ENCODE peak calls at places on chromosomes 16 and 17, in six cellular contexts. D is suprapubic skin, T is sigmoid colon, R is HCT116, Q is esophagus muscularis mucosa, O is transverse colon. F is an unnamed sample.
A peak's percentile ranks its signal among the peaks of the same experiment; 100 is the strongest.

GRCh38 chr17:79623786-79624657 is 13.2 kb upstream of the RBFOX3 start:
- DNase-seq in R (no peak), D (peak; percentile 27), T (peak; percentile 48), Q (peak; percentile 53), O (peak; percentile 5), F (no peak)

GRCh38 chr16:47644661-47645060 is 183.5 kb downstream of the PHKB start:
- DNase-seq in R (no peak), T (no peak), Q (no peak), D (no peak), O (no peak), F (no peak)

GRCh38 chr17:76193616-76194015 is 46.7 kb downstream of the RNF157 start:
- DNase-seq in O (no peak), D (no peak), T (no peak), Q (no peak), R (no peak), F (no peak)

GRCh38 chr17:8073627-8074485 is 13.7 kb downstream of the ALOX12B start:
- DNase-seq in O (peak; percentile 79), Q (no peak), D (no peak), T (peak; percentile 78), R (peak; percentile 44), F (no peak)

GRCh38 chr16:1554826-1555445 is 21.5 kb downstream of the TMEM204 start:
- DNase-seq in T (no peak), R (no peak), D (no peak), Q (no peak), O (no peak), F (no peak)

GRCh38 chr17:41959336-41960095 is 7.1 kb upstream of the CNP start:
- DNase-seq in Q (no peak), R (peak; percentile 27), T (no peak), O (no peak), D (no peak), F (no peak)

GRCh38 chr17:10527419-10527818 is 9.1 kb upstream of the MYH1 start:
- DNase-seq in R (no peak), O (no peak), T (no peak), D (no peak), Q (no peak), F (no peak)

GRCh38 chr17:62937636-62938035 is 28.4 kb upstream of the TANC2 start:
- DNase-seq in O (no peak), D (no peak), T (no peak), R (no peak), Q (no peak), F (no peak)

GRCh38 chr17:10556301-10557005 is 7.0 kb upstream of the MYH2 start:
- DNase-seq in R (no peak), T (no peak), O (no peak), Q (no peak), D (no peak), F (no peak)

GRCh38 chr16:8859913-8860881 is 8.6 kb downstream of the CARHSP1 start:
- DNase-seq in D (no peak), R (no peak), Q (peak; percentile 95), T (peak; percentile 93), O (peak; percentile 43), F (no peak)

GRCh38 chr17:28896491-28896883 is 1.0 kb downstream of the FLOT2 start:
- DNase-seq in R (no peak), T (no peak), O (no peak), Q (no peak), D (no peak), F (no peak)

GRCh38 chr16:72094266-72094610 is 591 bp downstream of the DHX38 start:
- DNase-seq in R (no peak), O (no peak), D (no peak), Q (no peak), T (no peak), F (no peak)

GRCh38 chr17:73293480-73293911 is 18.3 kb downstream of the CDC42EP4 start:
- DNase-seq in D (no peak), R (peak; percentile 78), T (peak; percentile 92), Q (no peak), O (peak; percentile 51), F (peak; percentile 78)

GRCh38 chr17:13351046-13351445 is 250.7 kb downstream of the HS3ST3A1 start:
- DNase-seq in T (no peak), D (no peak), O (no peak), R (no peak), Q (no peak), F (no peak)

GRCh38 chr17:8117367-8117979 is 841 bp downstream of the ALOXE3 start:
- DNase-seq in O (no peak), Q (no peak), D (no peak), R (no peak), T (no peak), F (no peak)

GRCh38 chr17:48589060-48589830 is 796 bp downstream of the HOXB3 start:
- DNase-seq in Q (no peak), R (no peak), T (no peak), O (no peak), D (no peak), F (no peak)

GRCh38 chr16:21218135-21218534 is 6.8 kb upstream of the ZP2 start:
- DNase-seq in T (no peak), O (no peak), Q (no peak), R (no peak), D (no peak), F (no peak)

GRCh38 chr17:78441271-78441986 is 63.0 kb downstream of the PGS1 start:
- DNase-seq in O (no peak), T (no peak), R (no peak), Q (no peak), D (no peak), F (no peak)

GRCh38 chr16:88569985-88570690 is at the start of gene ZC3H18:
- DNase-seq in R (peak; percentile 91), D (peak; percentile 96), Q (peak; percentile 98), T (peak; percentile 98), O (peak; percentile 98), F (peak; percentile 96)

GRCh38 chr16:19523184-19523558 is 571 bp upstream of the CCP110 start:
- DNase-seq in R (no peak), D (no peak), T (no peak), Q (no peak), O (no peak), F (no peak)
- H3K4me3 ChIP-seq in R (peak overlapping the region; percentile 6), D (no peak overlapping the region), T (no peak overlapping the region), Q (peak overlapping the region; percentile 98), O (no peak overlapping the region), F (no peak overlapping the region)

DNA sequence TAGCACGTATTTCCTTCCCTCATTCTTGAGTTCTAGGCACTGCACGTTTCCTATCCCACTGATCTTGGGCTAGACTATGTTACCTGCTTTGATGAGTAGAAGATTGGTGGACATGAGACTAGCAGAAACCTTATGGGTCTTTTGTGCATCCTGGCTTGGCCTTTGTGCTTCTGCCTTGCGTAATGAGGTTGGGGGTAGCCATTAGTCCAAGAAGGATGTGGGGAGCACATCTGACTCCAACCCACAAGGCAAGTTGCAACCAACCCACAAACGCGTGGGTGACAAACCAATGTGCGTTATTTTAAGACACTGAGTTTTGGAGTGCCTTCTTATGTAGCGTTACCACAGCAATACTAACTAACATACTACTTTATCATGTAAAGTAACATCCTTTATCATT is 180.4 kb upstream of the IRX5 start:
- DNase-seq in R (no peak), D (no peak), O (no peak), T (no peak), Q (peak; percentile 66), F (no peak)
- TF ChIP-seq POLR2AphosphoS5 in R (no peak), D (no peak), O (no peak), T (no peak), Q (no peak), F (no peak)

GRCh38 chr17:74981318-74981978 is 6.0 kb upstream of the CDR2L start:
- DNase-seq in Q (no peak), O (no peak), D (no peak), T (no peak), R (no peak), F (no peak)

GRCh38 chr17:74978240-74978639 is 5.7 kb upstream of the HID1 start:
- DNase-seq in Q (no peak), O (no peak), R (no peak), D (no peak), T (no peak), F (no peak)

GRCh38 chr17:74986206-74986576 is 1.2 kb upstream of the CDR2L start:
- DNase-seq in Q (no peak), D (no peak), T (no peak), O (no peak), R (no peak), F (no peak)

GRCh38 chr17:74979408-74980146 is 7.0 kb upstream of the HID1 start:
- DNase-seq in O (no peak), T (no peak), R (no peak), D (no peak), Q (no peak), F (no peak)

DNA sequence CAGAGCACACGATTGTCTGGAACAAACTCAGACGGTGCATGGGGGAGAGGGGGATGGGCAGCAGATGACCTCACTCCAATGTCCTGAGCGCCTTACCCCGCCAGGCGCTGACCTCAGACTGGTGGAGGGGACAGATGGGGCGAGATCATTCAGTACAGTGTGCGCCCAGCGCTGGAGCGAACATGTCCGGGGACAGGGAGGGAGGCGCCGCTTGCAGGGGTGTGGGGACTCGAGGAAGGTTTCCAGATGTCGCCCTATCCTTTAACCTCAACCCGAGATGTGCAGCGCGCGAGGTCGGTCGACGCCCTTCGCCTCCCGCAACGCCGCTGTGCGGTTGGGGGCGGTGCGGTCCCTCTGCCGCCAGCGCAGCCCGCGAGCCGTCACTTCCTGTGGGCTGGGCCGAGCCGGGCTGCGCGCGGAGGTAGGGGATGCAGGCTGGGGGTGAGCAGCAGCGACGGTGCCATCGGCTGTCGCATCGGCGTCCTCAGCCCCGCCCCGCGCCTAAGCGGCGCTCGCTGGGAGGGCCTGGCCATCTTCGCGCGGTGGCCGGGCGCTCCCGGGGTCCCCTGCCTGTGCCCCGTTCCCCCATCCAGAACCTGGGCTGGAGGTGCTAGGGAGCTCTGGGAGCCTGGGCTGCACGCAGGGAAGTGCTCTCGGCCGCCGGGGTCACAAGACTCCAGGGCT is 5.3 kb upstream of the CDR2L start:
- DNase-seq in R (peak; percentile 57), Q (no peak), D (peak; percentile 83), O (peak; percentile 77), T (peak; percentile 85), F (peak; percentile 53)
- TF ChIP-seq CTCF in R (no peak), Q (peak; percentile 6), D (no peak), O (no peak), T (no peak), F (peak; percentile 38)

GRCh38 chr16:70331588-70332358 is 14.9 kb upstream of the DDX19A start:
- DNase-seq in R (no peak), T (no peak), O (no peak), Q (no peak), D (no peak), F (no peak)
- H3K4me3 ChIP-seq in R (no peak overlapping the region), T (no peak overlapping the region), O (no peak overlapping the region), Q (no peak overlapping the region), D (no peak overlapping the region), F (no peak overlapping the region)

DNA sequence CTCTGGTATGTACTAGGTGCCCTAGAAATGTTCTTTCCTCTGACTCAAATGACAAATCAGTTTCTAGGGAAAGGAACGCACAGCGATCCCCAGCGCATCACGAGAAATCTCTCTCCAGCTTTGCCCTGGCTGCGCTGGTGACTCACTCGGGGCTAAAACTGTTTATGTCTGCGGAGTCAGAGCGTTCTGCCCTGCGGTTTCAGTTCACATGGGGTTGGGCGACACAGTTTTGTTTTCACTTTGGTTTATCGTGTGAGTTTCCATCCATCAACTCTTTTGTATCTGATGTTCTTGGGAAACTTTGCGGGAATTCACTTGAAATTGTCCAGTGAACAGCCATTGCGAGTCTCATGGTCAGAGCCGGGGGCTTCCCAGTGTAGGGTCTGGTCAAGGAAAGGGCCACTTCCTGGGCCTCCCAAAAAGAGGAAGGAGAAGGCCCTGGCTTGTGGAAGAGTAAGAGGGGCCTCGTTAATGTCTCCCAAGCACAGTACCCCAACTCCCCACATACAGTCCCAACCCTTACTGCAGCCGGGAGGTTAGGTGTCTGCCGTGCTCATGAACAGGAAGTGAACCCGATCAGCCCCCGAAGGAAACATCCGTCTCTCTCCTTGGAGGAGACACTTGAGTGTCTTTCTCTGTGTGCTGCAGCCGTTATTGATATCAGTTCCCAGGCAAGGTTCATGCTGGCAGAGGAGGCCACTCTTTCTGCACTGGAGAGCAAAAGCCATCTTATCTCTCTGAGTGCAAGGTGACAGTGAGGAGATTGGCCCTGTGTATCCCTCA is 643.2 kb downstream of the WWOX start:
- DNase-seq in T (no peak), Q (no peak), D (no peak), O (peak; percentile 68), R (no peak), F (no peak)
- TF ChIP-seq POLR2AphosphoS5 in T (no peak), Q (no peak), D (no peak), O (no peak), R (no peak), F (no peak)